ENCODE peak calls at places on chromosomes 7 and 10, in nine cellular contexts. O, P, H, R, W, A, K, D and E are unnamed samples.

GRCh38 chr10:8060010-8060703 is 5.7 kb downstream of the GATA3 start:
- DNase-seq in O (peak; percentile 73), D (peak; percentile 73), R (no peak), A (no peak), H (peak; percentile 27), W (no peak), P (no peak), K (no peak), E (no peak)

GRCh38 chr10:12819071-12819470 is 182.4 kb downstream of the CCDC3 start:
- DNase-seq in O (no peak), A (no peak), H (no peak), W (peak; percentile 10), P (no peak), K (no peak), R (no peak), D (no peak), E (no peak)

GRCh38 chr10:111076191-111076681 is 593 bp upstream of the ADRA2A start:
- DNase-seq in W (peak; percentile 85), R (peak; percentile 25), D (peak; percentile 56), A (peak; percentile 42), O (peak; percentile 39), H (peak; percentile 85), K (no peak), P (peak; percentile 13), E (peak; percentile 71)

GRCh38 chr7:106110885-106111670 is 1.0 kb downstream of the SYPL1 start:
- DNase-seq in K (no peak), D (no peak), R (no peak), W (no peak), O (peak; percentile 30), A (no peak), P (no peak), H (peak; percentile 59), E (no peak)

GRCh38 chr10:33483124-33483794 is 148.8 kb upstream of the NRP1 start:
- DNase-seq in P (no peak), R (no peak), A (no peak), W (no peak), H (no peak), K (no peak), D (no peak), O (no peak), E (no peak)

GRCh38 chr7:96481831-96482230 is 159.9 kb upstream of the SLC25A13 start:
- DNase-seq in P (no peak), R (no peak), A (no peak), K (no peak), H (no peak), D (no peak), W (no peak), O (no peak), E (no peak)

GRCh38 chr10:23095966-23096813 is 811 bp downstream of the MSRB2 start:
- DNase-seq in R (no peak), K (peak; percentile 21), O (peak; percentile 64), P (no peak), W (peak; percentile 55), A (peak; percentile 35), D (peak; percentile 63), H (peak; percentile 85), E (peak; percentile 59)

GRCh38 chr10:114708717-114709352 is 50.8 kb upstream of the ABLIM1 start:
- DNase-seq in W (peak; percentile 81), D (no peak), P (peak; percentile 52), R (peak; percentile 82), A (no peak), H (peak; percentile 79), K (no peak), O (peak; percentile 95), E (no peak)

GRCh38 chr7:69739906-69740545 is 141.8 kb downstream of the AUTS2 start:
- DNase-seq in A (no peak), K (no peak), P (no peak), W (peak; percentile 30), H (peak; percentile 47), R (no peak), O (peak; percentile 72), D (no peak), E (peak; percentile 96)

GRCh38 chr10:113644185-113645120 is 19.4 kb downstream of the NRAP start:
- DNase-seq in H (peak; percentile 69), R (no peak), D (no peak), P (no peak), W (peak; percentile 50), A (no peak), K (no peak), O (peak; percentile 84), E (peak; percentile 38)

GRCh38 chr7:101138149-101138870 is 11.4 kb downstream of the SERPINE1 start:
- DNase-seq in A (peak; percentile 80), O (peak; percentile 96), D (peak; percentile 84), K (peak; percentile 66), P (peak; percentile 97), R (peak; percentile 100), H (peak; percentile 97), W (peak; percentile 98), E (peak; percentile 94)

DNA sequence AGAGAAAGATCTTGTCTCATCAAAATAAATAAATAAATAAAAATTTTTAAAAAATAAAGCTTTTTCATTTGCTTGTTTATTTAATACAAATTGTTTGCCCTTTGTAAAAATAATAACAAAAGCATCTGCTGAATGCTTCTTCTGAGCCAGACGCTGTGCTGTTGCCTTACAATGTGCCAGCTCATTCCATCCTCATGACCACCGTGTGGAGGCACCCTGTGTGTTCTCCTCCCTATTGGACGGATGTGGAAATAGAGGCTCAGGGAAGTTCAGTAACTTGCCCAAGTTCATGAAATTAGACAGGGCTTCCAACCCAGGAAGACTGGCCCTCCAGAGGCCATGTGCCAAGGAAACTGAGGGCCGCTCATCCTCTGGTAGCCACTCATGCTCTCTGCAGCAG is 120.6 kb downstream of the SH3PXD2A start:
- DNase-seq in P (no peak), O (no peak), H (peak; percentile 51), D (no peak), W (no peak), K (no peak), R (no peak), A (no peak), E (no peak)
- H3K4me3 ChIP-seq in P (no peak overlapping the region), O (no peak overlapping the region), H (no peak overlapping the region), D (no peak overlapping the region), W (no peak overlapping the region), K (no peak overlapping the region), R (no peak overlapping the region), A (no peak overlapping the region), E (no peak overlapping the region)

GRCh38 chr10:128018704-128019103 is 107.5 kb downstream of the MKI67 start:
- DNase-seq in A (no peak), H (no peak), P (no peak), O (no peak), R (no peak), D (no peak), K (no peak), W (no peak), E (no peak)
- H3K4me1 ChIP-seq in A (no peaks in the 10 kb centered on the region), H (no peaks in the 10 kb centered on the region), P (no peaks in the 10 kb centered on the region), O (no peaks in the 10 kb centered on the region), R (no peaks in the 10 kb centered on the region), D (no peaks in the 10 kb centered on the region), K (peaks cover 5% of the 10 kb centered on the region), W (no peaks in the 10 kb centered on the region), E (no peaks in the 10 kb centered on the region)

GRCh38 chr7:135744938-135745701 is 3.5 kb downstream of the FAM180A start:
- DNase-seq in H (peak; percentile 96), K (no peak), R (no peak), P (peak; percentile 79), O (peak; percentile 96), D (no peak), A (no peak), W (no peak), E (no peak)
- H3K27ac ChIP-seq in H (peak overlapping the region; percentile 98), K (peak overlapping the region; percentile 7), R (no peak overlapping the region), P (peak overlapping the region; percentile 62), O (peak overlapping the region; percentile 93), D (no peak overlapping the region), A (no peak overlapping the region), W (no peak overlapping the region), E (no peak overlapping the region)

GRCh38 chr7:74092321-74092963 is 8.8 kb downstream of the LIMK1 start:
- DNase-seq in A (no peak), O (no peak), P (no peak), R (no peak), K (no peak), D (no peak), H (no peak), W (peak; percentile 20), E (peak; percentile 48)
- H3K4me3 ChIP-seq in A (no peak overlapping the region), O (no peak overlapping the region), P (no peak overlapping the region), R (no peak overlapping the region), K (peak overlapping the region; percentile 44), D (no peak overlapping the region), H (no peak overlapping the region), W (no peak overlapping the region), E (peak overlapping the region; percentile 58)

DNA sequence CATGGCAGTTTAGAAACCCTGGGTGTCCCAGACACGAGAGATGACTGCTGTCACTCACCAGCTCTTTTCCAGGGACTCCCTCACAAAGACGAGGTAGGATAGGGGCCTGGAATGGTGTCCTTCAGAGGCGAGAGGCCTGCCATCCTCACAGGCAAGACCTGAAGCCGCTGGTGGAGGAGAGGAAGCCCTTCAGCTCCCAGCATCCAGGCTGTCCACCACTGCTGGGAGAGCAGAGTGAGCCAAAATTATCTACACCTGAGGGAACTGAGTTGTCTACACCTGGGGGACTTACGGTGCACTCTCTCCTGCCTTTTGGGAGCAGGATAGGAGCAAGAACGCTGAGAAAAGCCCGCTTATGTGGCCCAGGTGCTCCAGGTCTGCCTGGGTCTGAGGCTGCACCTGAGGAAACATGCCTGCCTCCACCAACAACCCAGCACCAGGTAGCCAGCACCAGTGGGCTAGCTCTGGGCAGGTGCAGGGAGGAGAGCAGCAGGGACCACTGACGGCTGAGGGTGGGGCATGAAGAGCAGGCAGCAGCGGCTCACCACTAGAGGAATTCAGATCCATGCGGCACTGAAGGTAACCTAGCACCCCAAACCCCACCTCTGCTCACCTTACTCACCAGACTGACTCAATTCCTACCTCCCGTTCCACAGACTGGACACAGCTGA is 357.2 kb downstream of the SH2D4B start:
- DNase-seq in D (no peak), R (no peak), O (no peak), K (no peak), P (no peak), H (no peak), W (no peak), A (no peak), E (no peak)
- H3K4me1 ChIP-seq in D (no peaks in the 10 kb centered on the region), R (no peaks in the 10 kb centered on the region), O (no peaks in the 10 kb centered on the region), K (no peaks in the 10 kb centered on the region), P (no peaks in the 10 kb centered on the region), H (no peaks in the 10 kb centered on the region), W (peaks cover 4% of the 10 kb centered on the region), A (no peaks in the 10 kb centered on the region), E (no peaks in the 10 kb centered on the region)

GRCh38 chr10:69508738-69509340 is 57.6 kb downstream of the TSPAN15 start:
- DNase-seq in A (no peak), P (no peak), D (peak; percentile 34), H (no peak), O (no peak), R (no peak), W (no peak), K (no peak), E (no peak)

GRCh38 chr10:69506487-69506833 is 55.2 kb downstream of the TSPAN15 start:
- DNase-seq in P (no peak), R (no peak), W (no peak), O (no peak), A (no peak), D (peak; percentile 47), H (no peak), K (no peak), E (no peak)

GRCh38 chr10:69505636-69506318 is 54.5 kb downstream of the TSPAN15 start:
- DNase-seq in H (no peak), O (no peak), K (no peak), R (no peak), D (peak; percentile 46), P (no peak), A (no peak), W (no peak), E (no peak)

GRCh38 chr10:69504576-69505250 is 53.4 kb downstream of the TSPAN15 start:
- DNase-seq in O (no peak), W (no peak), K (no peak), H (no peak), D (peak; percentile 44), P (no peak), R (no peak), A (no peak), E (no peak)

GRCh38 chr10:69506834-69507643 is 55.8 kb downstream of the TSPAN15 start:
- DNase-seq in H (no peak), P (no peak), K (no peak), A (no peak), R (no peak), D (peak; percentile 48), O (no peak), W (no peak), E (no peak)
- H3K27ac ChIP-seq in H (no peak overlapping the region), P (peak overlapping the region; percentile 41), K (peak overlapping the region; percentile 63), A (peak overlapping the region; percentile 15), R (peak overlapping the region; percentile 30), D (no peak overlapping the region), O (no peak overlapping the region), W (no peak overlapping the region), E (no peak overlapping the region)